ENCODE peak calls at places on chromosomes 7 and 10, in four cellular contexts. One of them, this sample, is unnamed.
A peak's percentile ranks its signal among the peaks of the same experiment; 100 is the strongest.

GRCh38 chr7:131106681-131107342 is 220.9 kb upstream of the MKLN1 start:
- DNase-seq in fibroblast of lung: peak; percentile 4
- DNase-seq in cardiac muscle cell: peak; percentile 45
- DNase-seq in A549: no peak
- DNase-seq in this sample: peak; percentile 90

GRCh38 chr10:12041766-12042408 is 722 bp downstream of the UPF2 start:
- DNase-seq in fibroblast of lung: peak; percentile 22
- DNase-seq in A549: peak; percentile 16
- DNase-seq in cardiac muscle cell: peak; percentile 31
- DNase-seq in this sample: peak; percentile 83

GRCh38 chr10:60654813-60655464 is 123.3 kb upstream of the CDK1 start:
- DNase-seq in A549: no peak
- DNase-seq in fibroblast of lung: peak; percentile 71
- DNase-seq in cardiac muscle cell: no peak
- DNase-seq in this sample: no peak

GRCh38 chr7:140723574-140723973 is 27.1 kb downstream of the NDUFB2 start:
- DNase-seq in cardiac muscle cell: no peak
- DNase-seq in fibroblast of lung: no peak
- DNase-seq in A549: no peak
- DNase-seq in this sample: no peak

GRCh38 chr10:8278099-8278498 is 223.6 kb downstream of the GATA3 start:
- DNase-seq in cardiac muscle cell: no peak
- DNase-seq in fibroblast of lung: no peak
- DNase-seq in A549: no peak
- DNase-seq in this sample: no peak

GRCh38 chr7:16271990-16272665 is 149.2 kb downstream of the CRPPA start:
- DNase-seq in fibroblast of lung: peak; percentile 69
- DNase-seq in cardiac muscle cell: no peak
- DNase-seq in A549: no peak
- DNase-seq in this sample: no peak

GRCh38 chr7:22597845-22598244 is 97.9 kb upstream of the STEAP1B start:
- DNase-seq in cardiac muscle cell: no peak
- DNase-seq in A549: no peak
- DNase-seq in fibroblast of lung: peak; percentile 71
- DNase-seq in this sample: peak; percentile 45

GRCh38 chr7:29921404-29922010 is 68.1 kb downstream of the SCRN1 start:
- DNase-seq in cardiac muscle cell: peak; percentile 68
- DNase-seq in fibroblast of lung: peak; percentile 44
- DNase-seq in A549: peak; percentile 28
- DNase-seq in this sample: peak; percentile 70

GRCh38 chr10:69697006-69697405 is 67.0 kb downstream of the FAM241B start:
- DNase-seq in A549: no peak
- DNase-seq in cardiac muscle cell: no peak
- DNase-seq in fibroblast of lung: no peak
- DNase-seq in this sample: no peak

GRCh38 chr10:17061418-17061817 is 68.2 kb downstream of the CUBN start:
- DNase-seq in A549: no peak
- DNase-seq in fibroblast of lung: peak; percentile 71
- DNase-seq in cardiac muscle cell: no peak
- DNase-seq in this sample: peak; percentile 41

GRCh38 chr7:12389089-12389700 is 14.5 kb downstream of the VWDE start:
- DNase-seq in A549: peak; percentile 36
- DNase-seq in cardiac muscle cell: peak; percentile 75
- DNase-seq in fibroblast of lung: peak; percentile 47
- DNase-seq in this sample: no peak

GRCh38 chr7:135445690-135446089 is 64.2 kb downstream of the CNOT4 start:
- DNase-seq in A549: no peak
- DNase-seq in fibroblast of lung: no peak
- DNase-seq in cardiac muscle cell: no peak
- DNase-seq in this sample: no peak

GRCh38 chr10:35882422-35883150 is 240.5 kb upstream of the FZD8 start:
- DNase-seq in cardiac muscle cell: no peak
- DNase-seq in fibroblast of lung: no peak
- DNase-seq in A549: no peak
- DNase-seq in this sample: no peak

GRCh38 chr10:103732339-103732738 is 123.0 kb downstream of the SH3PXD2A start:
- DNase-seq in A549: no peak
- DNase-seq in fibroblast of lung: no peak
- DNase-seq in cardiac muscle cell: no peak
- DNase-seq in this sample: peak; percentile 51

GRCh38 chr10:6402960-6403359 is 177.1 kb downstream of the PRKCQ start:
- DNase-seq in cardiac muscle cell: no peak
- DNase-seq in fibroblast of lung: no peak
- DNase-seq in A549: no peak
- DNase-seq in this sample: no peak

GRCh38 chr10:46079831-46080585 is 33.9 kb upstream of the MSMB start:
- DNase-seq in fibroblast of lung: no peak
- DNase-seq in cardiac muscle cell: no peak
- DNase-seq in A549: no peak
- DNase-seq in this sample: peak; percentile 38

GRCh38 chr10:5442056-5442989 is 30.0 kb downstream of the NET1 start:
- DNase-seq in A549: peak; percentile 34
- DNase-seq in fibroblast of lung: no peak
- DNase-seq in cardiac muscle cell: peak; percentile 50
- DNase-seq in this sample: no peak

GRCh38 chr7:131525820-131526219 is 30.6 kb downstream of the PODXL start:
- DNase-seq in A549: no peak
- DNase-seq in cardiac muscle cell: no peak
- DNase-seq in fibroblast of lung: no peak
- DNase-seq in this sample: peak; percentile 73

GRCh38 chr10:47176903-47177860 is 122.8 kb upstream of the GDF10 start:
- DNase-seq in A549: no peak
- DNase-seq in cardiac muscle cell: no peak
- DNase-seq in fibroblast of lung: peak; percentile 51
- DNase-seq in this sample: peak; percentile 64

GRCh38 chr7:55180821-55181542 is 162.2 kb downstream of the EGFR start:
- DNase-seq in cardiac muscle cell: no peak
- DNase-seq in fibroblast of lung: no peak
- DNase-seq in A549: no peak
- DNase-seq in this sample: no peak

GRCh38 chr10:113980408-113981087 is 63.1 kb upstream of the ADRB1 start:
- DNase-seq in cardiac muscle cell: no peak
- DNase-seq in fibroblast of lung: no peak
- DNase-seq in A549: no peak
- DNase-seq in this sample: no peak

GRCh38 chr10:74542077-74542476 is 284.3 kb upstream of the KAT6B start:
- DNase-seq in fibroblast of lung: peak; percentile 60
- DNase-seq in cardiac muscle cell: no peak
- DNase-seq in A549: no peak
- DNase-seq in this sample: peak; percentile 35

GRCh38 chr10:111486346-111486745 is 409.5 kb downstream of the ADRA2A start:
- DNase-seq in cardiac muscle cell: no peak
- DNase-seq in fibroblast of lung: no peak
- DNase-seq in A549: no peak
- DNase-seq in this sample: no peak

GRCh38 chr10:126924915-126925300 is 19.7 kb downstream of the DOCK1 start:
- DNase-seq in A549: no peak
- DNase-seq in fibroblast of lung: peak; percentile 33
- DNase-seq in cardiac muscle cell: no peak
- DNase-seq in this sample: peak; percentile 92

GRCh38 chr10:3271385-3272115 is 99.0 kb upstream of the PITRM1 start:
- DNase-seq in fibroblast of lung: no peak
- DNase-seq in cardiac muscle cell: no peak
- DNase-seq in A549: no peak
- DNase-seq in this sample: no peak

GRCh38 chr7:146028251-146028750 is 88.3 kb upstream of the CNTNAP2 start:
- DNase-seq in fibroblast of lung: no peak
- DNase-seq in cardiac muscle cell: no peak
- DNase-seq in A549: no peak
- DNase-seq in this sample: no peak

GRCh38 chr10:36608866-36609265 is 516.5 kb upstream of the ANKRD30A start:
- DNase-seq in cardiac muscle cell: no peak
- DNase-seq in A549: no peak
- DNase-seq in fibroblast of lung: peak; percentile 36
- DNase-seq in this sample: peak; percentile 69

GRCh38 chr7:121323934-121324333 is 4.9 kb upstream of the WNT16 start:
- DNase-seq in cardiac muscle cell: peak; percentile 8
- DNase-seq in A549: no peak
- DNase-seq in fibroblast of lung: no peak
- DNase-seq in this sample: no peak

GRCh38 chr7:87046456-87046855 is 13.0 kb downstream of the ELAPOR2 start:
- DNase-seq in fibroblast of lung: no peak
- DNase-seq in cardiac muscle cell: no peak
- DNase-seq in A549: no peak
- DNase-seq in this sample: no peak

GRCh38 chr7:81210092-81211064 is 291.5 kb upstream of the SEMA3C start:
- DNase-seq in cardiac muscle cell: no peak
- DNase-seq in fibroblast of lung: peak; percentile 74
- DNase-seq in A549: no peak
- DNase-seq in this sample: no peak

GRCh38 chr7:80642871-80643270 is 4.4 kb downstream of the CD36 start:
- DNase-seq in A549: no peak
- DNase-seq in cardiac muscle cell: no peak
- DNase-seq in fibroblast of lung: no peak
- DNase-seq in this sample: peak; percentile 21

GRCh38 chr7:155167706-155168365 is 97.7 kb downstream of the HTR5A start:
- DNase-seq in fibroblast of lung: no peak
- DNase-seq in A549: no peak
- DNase-seq in cardiac muscle cell: no peak
- DNase-seq in this sample: no peak
- H3K27ac ChIP-seq in fibroblast of lung: no peak overlapping the region
- H3K27ac ChIP-seq in A549: no peak overlapping the region
- H3K27ac ChIP-seq in cardiac muscle cell: no peak overlapping the region
- H3K27ac ChIP-seq in this sample: no peak overlapping the region

GRCh38 chr10:133227256-133227655 is 2.8 kb upstream of the UTF1 start:
- DNase-seq in cardiac muscle cell: no peak
- DNase-seq in fibroblast of lung: no peak
- DNase-seq in A549: no peak
- DNase-seq in this sample: no peak

GRCh38 chr10:133230023-133230319 is at the start of gene UTF1:
- DNase-seq in fibroblast of lung: no peak
- DNase-seq in cardiac muscle cell: no peak
- DNase-seq in A549: no peak
- DNase-seq in this sample: no peak

GRCh38 chr10:133231244-133231945 is 1.4 kb downstream of the UTF1 start:
- DNase-seq in A549: no peak
- DNase-seq in cardiac muscle cell: no peak
- DNase-seq in fibroblast of lung: no peak
- DNase-seq in this sample: no peak

GRCh38 chr10:133230387-133231195 is 574 bp downstream of the UTF1 start:
- DNase-seq in fibroblast of lung: no peak
- DNase-seq in cardiac muscle cell: peak; percentile 52
- DNase-seq in A549: no peak
- DNase-seq in this sample: no peak

GRCh38 chr10:133229265-133230022 is 573 bp upstream of the UTF1 start:
- DNase-seq in cardiac muscle cell: no peak
- DNase-seq in A549: no peak
- DNase-seq in fibroblast of lung: no peak
- DNase-seq in this sample: no peak
- H3K4me3 ChIP-seq in cardiac muscle cell: peak overlapping the region; percentile 12
- H3K4me3 ChIP-seq in A549: no peak overlapping the region
- H3K4me3 ChIP-seq in fibroblast of lung: no peak overlapping the region
- H3K4me3 ChIP-seq in this sample: no peak overlapping the region

GRCh38 chr7:125930848-125931247 is 1001.2 kb upstream of the POT1 start:
- DNase-seq in A549: no peak
- DNase-seq in cardiac muscle cell: no peak
- DNase-seq in fibroblast of lung: no peak
- DNase-seq in this sample: no peak
- H3K27ac ChIP-seq in A549: no peak overlapping the region
- H3K27ac ChIP-seq in cardiac muscle cell: no peak overlapping the region
- H3K27ac ChIP-seq in fibroblast of lung: no peak overlapping the region
- H3K27ac ChIP-seq in this sample: no peak overlapping the region

DNA sequence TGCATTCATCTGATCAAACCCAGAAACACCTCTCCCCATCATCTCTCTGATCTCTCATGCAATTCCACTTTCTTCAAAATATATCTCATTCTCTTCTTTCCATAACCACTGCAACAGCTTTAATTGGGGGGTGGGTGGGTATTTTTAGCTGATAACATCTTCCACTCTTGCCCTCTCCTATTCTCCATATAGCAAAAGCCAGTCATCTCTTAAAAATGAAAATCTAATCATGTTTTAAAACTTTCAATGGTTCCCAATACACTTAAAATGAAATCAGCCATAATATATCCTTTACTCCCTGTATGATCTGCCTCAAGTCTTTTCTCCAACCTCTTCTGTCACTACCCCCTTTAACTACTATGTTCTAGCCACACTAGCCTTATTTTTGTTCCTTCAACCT is 1.5 kb downstream of the YME1L1 start:
- DNase-seq in A549: no peak
- DNase-seq in cardiac muscle cell: no peak
- DNase-seq in fibroblast of lung: no peak
- DNase-seq in this sample: peak; percentile 64
- H3K4me3 ChIP-seq in A549: peak overlapping the region; percentile 68
- H3K4me3 ChIP-seq in cardiac muscle cell: peak overlapping the region; percentile 95
- H3K4me3 ChIP-seq in fibroblast of lung: peak overlapping the region; percentile 98
- H3K4me3 ChIP-seq in this sample: peak overlapping the region; percentile 99

GRCh38 chr7:155667241-155667849 is 22.9 kb downstream of the RBM33 start:
- DNase-seq in A549: no peak
- DNase-seq in fibroblast of lung: no peak
- DNase-seq in cardiac muscle cell: no peak
- DNase-seq in this sample: no peak
- H3K27ac ChIP-seq in A549: no peak overlapping the region
- H3K27ac ChIP-seq in fibroblast of lung: no peak overlapping the region
- H3K27ac ChIP-seq in cardiac muscle cell: no peak overlapping the region
- H3K27ac ChIP-seq in this sample: peak overlapping the region; percentile 15

GRCh38 chr7:44985033-44985695 is 6.3 kb upstream of the MYO1G start:
- DNase-seq in cardiac muscle cell: no peak
- DNase-seq in A549: no peak
- DNase-seq in fibroblast of lung: no peak
- DNase-seq in this sample: no peak

GRCh38 chr7:44982970-44983369 is 4.2 kb upstream of the MYO1G start:
- DNase-seq in A549: no peak
- DNase-seq in fibroblast of lung: no peak
- DNase-seq in cardiac muscle cell: no peak
- DNase-seq in this sample: no peak

GRCh38 chr7:44982535-44982923 is 3.7 kb upstream of the MYO1G start:
- DNase-seq in cardiac muscle cell: no peak
- DNase-seq in A549: no peak
- DNase-seq in fibroblast of lung: no peak
- DNase-seq in this sample: no peak

GRCh38 chr7:44984478-44984758 is 5.6 kb upstream of the MYO1G start:
- DNase-seq in cardiac muscle cell: no peak
- DNase-seq in fibroblast of lung: no peak
- DNase-seq in A549: no peak
- DNase-seq in this sample: no peak

DNA sequence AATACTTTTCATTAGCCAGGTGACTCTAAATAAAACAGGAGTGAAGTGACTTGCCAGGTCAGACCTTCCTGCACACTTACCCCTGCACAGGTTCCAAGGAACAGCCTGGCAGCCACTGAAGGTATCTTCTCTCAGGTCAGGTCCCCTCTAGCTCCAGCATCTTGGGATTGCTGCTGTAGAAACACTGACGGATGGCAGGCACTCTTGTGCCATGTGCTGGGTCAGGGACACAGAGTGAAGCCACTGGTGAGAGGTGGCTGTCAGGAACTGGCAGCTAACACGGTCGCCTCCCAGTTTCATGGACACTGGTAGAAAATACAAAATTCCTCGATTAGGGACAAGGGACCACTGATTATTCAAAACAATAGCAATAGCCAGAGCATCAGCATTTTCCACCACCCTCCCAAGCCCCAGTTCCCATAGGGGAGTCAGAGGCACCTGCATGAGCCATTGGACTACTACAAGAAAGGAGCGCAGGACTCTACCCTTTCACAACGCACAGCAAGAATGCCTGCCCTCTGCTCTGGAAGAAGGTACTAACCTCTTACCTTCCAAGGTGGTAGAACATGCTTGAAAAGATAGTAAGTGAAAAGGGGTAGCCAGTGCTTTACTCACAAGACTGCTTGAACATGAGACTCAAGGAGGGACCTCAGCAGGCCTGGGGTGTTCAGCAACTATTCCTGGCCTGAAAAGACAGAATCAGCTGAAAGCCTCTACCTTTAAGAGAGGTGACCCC is 5.1 kb upstream of the MYO1G start:
- DNase-seq in cardiac muscle cell: no peak
- DNase-seq in fibroblast of lung: no peak
- DNase-seq in A549: no peak
- DNase-seq in this sample: no peak
- H3K4me3 ChIP-seq in cardiac muscle cell: no peak overlapping the region
- H3K4me3 ChIP-seq in fibroblast of lung: no peak overlapping the region
- H3K4me3 ChIP-seq in A549: peak overlapping the region; percentile 64
- H3K4me3 ChIP-seq in this sample: peak overlapping the region; percentile 83